ENCODE peak calls at places on chromosomes 12 and 14, in seven cellular contexts. L, Y, W, P, H, V and E are unnamed samples.

GRCh38 chr12:91432079-91432478 is 249.5 kb upstream of the DCN start:
- DNase-seq in L (no peak), Y (no peak), W (peak; percentile 22), P (no peak), H (no peak), V (no peak), E (no peak)

GRCh38 chr14:86646125-86646524 is 1116.2 kb downstream of the FLRT2 start:
- DNase-seq in L (no peak), Y (no peak), W (no peak), P (no peak), H (no peak), V (no peak), E (no peak)

GRCh38 chr12:118680361-118680963 is 300.9 kb upstream of the SRRM4 start:
- DNase-seq in L (no peak), Y (no peak), W (no peak), P (no peak), H (no peak), V (no peak), E (no peak)

GRCh38 chr12:92370828-92371227 is 225.2 kb upstream of the BTG1 start:
- DNase-seq in L (no peak), Y (no peak), W (no peak), P (no peak), H (no peak), V (no peak), E (no peak)

GRCh38 chr14:37550511-37550910 is 44.5 kb downstream of the FOXA1 start:
- DNase-seq in L (no peak), Y (peak; percentile 48), W (peak; percentile 16), P (no peak), H (no peak), V (no peak), E (no peak)

GRCh38 chr14:66477567-66477966 is 8.6 kb upstream of the CCDC196 start:
- DNase-seq in L (no peak), Y (no peak), W (no peak), P (no peak), H (no peak), V (no peak), E (peak; percentile 63)

GRCh38 chr12:106586803-106587684 is 4.2 kb downstream of the RFX4 start:
- DNase-seq in L (no peak), Y (no peak), W (no peak), P (no peak), H (no peak), V (no peak), E (no peak)

GRCh38 chr12:64461634-64462414 is 9.9 kb downstream of the TBK1 start:
- DNase-seq in L (no peak), Y (no peak), W (peak; percentile 79), P (no peak), H (no peak), V (no peak), E (no peak)

GRCh38 chr12:96170328-96170727 is 23.8 kb upstream of the ELK3 start:
- DNase-seq in L (no peak), Y (no peak), W (no peak), P (no peak), H (no peak), V (no peak), E (no peak)

GRCh38 chr14:61965030-61965745 is 203.0 kb downstream of the SNAPC1 start:
- DNase-seq in L (no peak), Y (no peak), W (no peak), P (no peak), H (no peak), V (no peak), E (no peak)